ENCODE peak calls at places on chromosomes 4 and X, in four cellular contexts. V, F, B and I are unnamed samples.

GRCh38 chr4:126986828-126987227 is 645.9 kb upstream of the INTU start:
- DNase-seq in V (no peak), F (no peak), B (no peak), I (no peak)

GRCh38 chrX:155115174-155115830 is 44.0 kb downstream of the BRCC3 start:
- DNase-seq in V (no peak), F (no peak), B (no peak), I (no peak)

GRCh38 chrX:46704767-46705386 is 54.0 kb downstream of the SLC9A7 start:
- DNase-seq in V (no peak), F (no peak), B (peak), I (no peak)

GRCh38 chr4:80254114-80254513 is 12.3 kb upstream of the FGF5 start:
- DNase-seq in V (no peak), F (no peak), B (no peak), I (no peak)

GRCh38 chr4:98728433-98728832 is 70.0 kb upstream of the TSPAN5 start:
- DNase-seq in V (peak), F (no peak), B (no peak), I (no peak)

GRCh38 chr4:183249854-183250253 is 70.2 kb downstream of the CLDN22 start:
- DNase-seq in V (peak), F (peak), B (no peak), I (peak)

GRCh38 chrX:131747173-131747572 is 203.3 kb downstream of the OR13H1 start:
- DNase-seq in V (no peak), F (no peak), B (peak), I (no peak)

GRCh38 chr4:148757171-148757570 is 315.0 kb upstream of the NR3C2 start:
- DNase-seq in V (no peak), F (no peak), B (no peak), I (no peak)

GRCh38 chrX:93673056-93673868 is at the start of gene NAP1L3:
- DNase-seq in V (no peak), F (peak), B (no peak), I (peak)

DNA sequence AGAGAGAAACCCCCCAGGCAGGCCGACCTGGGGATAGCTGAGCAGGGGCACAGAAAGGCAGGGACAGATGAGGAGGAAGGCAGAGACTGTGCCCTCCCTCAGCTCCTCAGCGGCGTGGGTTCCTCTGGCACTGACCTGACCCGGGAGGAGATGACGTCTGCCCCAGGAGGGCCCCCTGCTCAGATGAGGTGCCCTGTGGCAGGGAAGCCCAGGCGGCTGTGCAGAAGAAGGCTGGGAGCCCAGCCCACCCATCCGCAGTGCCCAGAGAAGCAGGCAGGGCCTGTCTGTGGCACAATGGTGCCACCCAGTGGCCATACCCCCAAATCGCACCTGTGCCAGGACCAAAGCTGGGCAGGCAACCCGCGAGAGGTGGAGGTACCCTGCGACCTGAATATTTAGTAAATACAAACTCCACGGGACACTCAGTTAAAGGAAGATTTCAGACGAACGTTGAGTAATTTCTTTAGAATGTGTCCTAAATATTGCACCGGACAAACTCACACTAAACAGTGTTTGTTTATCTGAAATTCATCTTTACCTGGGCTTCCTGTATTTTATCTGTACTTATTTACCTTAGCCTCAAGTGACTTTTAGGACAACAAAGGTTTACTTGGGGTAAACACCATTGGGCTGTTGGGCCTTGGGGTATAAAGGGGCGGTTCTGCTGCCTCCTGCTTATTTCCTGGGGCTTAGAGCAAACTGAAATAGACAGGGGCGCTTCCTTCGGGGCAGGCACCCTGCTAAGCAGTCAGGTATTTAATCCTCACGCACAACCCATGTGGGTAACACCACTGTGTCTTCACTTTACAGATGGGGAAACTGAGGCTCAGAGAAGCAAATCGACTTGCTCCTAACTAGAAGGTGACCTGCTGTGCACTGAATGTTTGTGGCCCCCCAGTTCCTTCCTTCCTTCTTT is 46.5 kb upstream of the HMX1 start:
- DNase-seq in V (peak), F (peak), B (no peak), I (peak)
- TF ChIP-seq TARDBP in V (no peak), F (no peak), B (no peak), I (no peak)

DNA sequence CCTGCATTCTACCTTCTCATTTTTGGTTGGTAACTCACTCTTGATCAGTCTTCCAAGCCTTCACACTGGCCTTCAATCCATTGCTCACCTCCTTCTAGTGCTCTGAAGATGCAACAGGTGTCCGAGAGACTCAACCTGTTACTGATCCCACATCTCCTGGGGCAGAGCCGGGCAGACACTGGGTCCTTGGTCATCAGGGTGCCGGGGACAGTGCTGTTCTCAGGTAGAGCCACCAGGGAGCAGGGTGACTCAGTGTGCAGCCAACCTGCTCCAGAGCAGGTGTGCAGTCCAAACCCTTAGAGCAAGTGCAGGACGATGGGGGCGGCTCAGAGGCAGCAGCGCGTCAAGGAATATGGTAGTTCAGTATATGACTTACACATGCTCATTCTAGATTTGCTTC is 188.4 kb downstream of the DHX15 start:
- DNase-seq in V (no peak), F (no peak), B (no peak), I (no peak)
- TF ChIP-seq TARDBP in V (no peak), F (no peak), B (no peak), I (no peak)

DNA sequence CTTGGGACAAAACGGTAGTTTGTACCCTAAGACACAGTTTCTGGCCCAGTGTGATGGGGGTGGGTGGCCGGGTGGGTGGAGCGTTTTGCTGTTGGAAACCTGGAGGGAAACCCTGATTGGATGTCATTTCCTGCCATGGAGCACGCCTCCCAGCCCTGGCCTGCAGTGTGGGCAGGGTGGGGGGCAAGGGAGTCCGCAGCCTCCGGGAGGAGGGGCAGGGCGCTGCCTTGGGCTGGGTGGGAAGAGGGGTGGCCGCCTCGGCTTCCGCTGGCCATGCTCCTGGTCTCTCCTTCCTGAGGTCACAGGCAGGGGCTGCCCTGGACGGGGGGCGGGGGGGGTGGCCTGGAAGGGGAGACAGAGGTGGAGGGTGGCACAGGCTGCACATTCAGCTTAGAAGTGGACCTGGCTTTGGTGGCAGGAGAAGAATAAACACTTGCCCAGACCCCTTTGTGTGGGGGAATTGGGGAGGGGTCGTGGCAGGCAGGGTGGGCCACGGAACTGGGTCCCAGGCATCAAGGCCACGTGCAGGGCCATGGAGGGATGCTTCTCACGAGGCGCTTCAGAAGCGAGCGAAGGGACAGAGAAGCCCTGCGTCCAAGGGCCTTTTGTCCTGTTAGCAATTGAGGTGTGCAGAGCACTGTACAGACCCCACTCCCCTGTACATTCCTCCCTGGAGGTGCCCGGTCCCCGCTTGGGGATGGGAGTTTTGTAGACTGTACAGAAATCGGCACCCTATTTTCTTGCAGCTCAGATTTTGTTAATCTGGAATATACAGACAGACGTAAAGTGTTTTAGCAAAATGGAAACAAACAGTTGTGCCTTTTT is 6.2 kb downstream of the NAT8L start:
- DNase-seq in V (no peak), F (no peak), B (no peak), I (no peak)
- TF ChIP-seq TARDBP in V (no peak), F (no peak), B (no peak), I (no peak)

GRCh38 chrX:109624641-109625311 is at the start of gene KCNE5:
- DNase-seq in V (no peak), F (no peak), B (no peak), I (no peak)
- TF ChIP-seq TARDBP in V (no peak), F (no peak), B (no peak), I (no peak)

GRCh38 chr4:8643441-8643840 is 50.9 kb downstream of the CPZ start:
- DNase-seq in V (no peak), F (no peak), B (no peak), I (no peak)
- TF ChIP-seq TARDBP in V (no peak), F (no peak), B (no peak), I (no peak)

DNA sequence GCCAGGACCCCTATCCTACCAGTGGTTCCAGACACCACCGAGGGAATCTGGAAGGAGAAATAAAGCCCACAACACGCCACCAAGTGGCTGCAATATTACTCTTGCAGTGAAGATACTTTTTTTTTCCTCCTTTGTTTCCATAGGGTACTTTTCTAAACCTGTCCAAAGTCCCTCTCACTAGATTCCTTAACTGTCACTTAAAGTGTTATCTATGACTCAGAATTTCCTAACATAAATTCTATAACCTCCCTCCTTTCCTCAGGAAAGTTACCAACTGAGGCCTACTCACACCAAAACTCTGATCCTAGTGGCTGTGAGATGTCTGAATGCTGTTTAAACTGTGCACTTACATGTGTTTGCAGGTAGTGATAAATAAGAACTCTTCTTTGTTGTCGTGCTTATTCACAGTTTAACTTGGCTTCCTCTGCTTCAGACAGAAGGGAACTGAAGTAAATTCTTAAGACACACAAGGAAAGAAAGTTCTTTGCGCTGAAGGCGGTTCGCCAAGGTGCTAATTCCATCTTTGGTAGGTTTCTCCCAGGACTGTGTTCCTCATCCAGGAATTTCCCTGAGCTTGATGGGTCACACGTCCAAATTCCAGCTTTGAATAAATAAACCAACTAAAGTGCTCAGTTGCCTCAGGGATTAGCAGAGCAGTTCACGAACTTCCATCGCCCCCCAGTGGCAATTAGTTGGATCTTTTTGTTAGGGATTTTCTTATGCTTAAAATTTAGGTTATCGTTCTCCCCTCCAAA is 10.7 kb upstream of the HCCS start:
- DNase-seq in V (peak), F (peak), B (no peak), I (peak)
- TF ChIP-seq TARDBP in V (no peak), F (no peak), B (no peak), I (no peak)